ENCODE peak calls at places on chromosomes 7 and 10, in seven cellular contexts. U, F, P, K, E, R and O are unnamed samples.

GRCh38 chr10:31075434-31075833 is 43.8 kb upstream of the ZNF438 start:
- ATAC-seq in E (no peak), R (no peak), P (peak), F (no peak), K (no peak), U (no peak), O (no peak)

GRCh38 chr7:116766881-116767280 is 94.9 kb downstream of the MET start:
- ATAC-seq in K (no peak), P (no peak), F (no peak), E (no peak), R (peak), U (no peak), O (no peak)

GRCh38 chr7:4241791-4242190 is 440.3 kb upstream of the FOXK1 start:
- ATAC-seq in E (no peak), U (peak), R (peak), K (peak), P (no peak), F (no peak), O (no peak)

GRCh38 chr10:121159670-121160069 is 308.5 kb downstream of the WDR11 start:
- ATAC-seq in F (peak), R (no peak), E (no peak), K (no peak), U (peak), P (no peak), O (no peak)

GRCh38 chr7:42671627-42672026 is 240.2 kb downstream of the C7orf25 start:
- ATAC-seq in R (no peak), P (no peak), U (no peak), E (no peak), F (no peak), K (no peak), O (peak)

GRCh38 chr7:130947792-130948580 is 214.0 kb upstream of the KLF14 start:
- ATAC-seq in P (no peak), E (no peak), R (peak), U (no peak), K (no peak), F (peak), O (no peak)

GRCh38 chr10:19731560-19731959 is 84.7 kb upstream of the PLXDC2 start:
- ATAC-seq in U (no peak), K (no peak), E (no peak), R (no peak), F (no peak), P (no peak), O (no peak)

GRCh38 chr10:70137927-70138883 is 5.6 kb upstream of the AIFM2 start:
- ATAC-seq in R (no peak), P (no peak), F (no peak), U (peak), K (no peak), E (no peak), O (no peak)

GRCh38 chr7:25802057-25802456 is 349.9 kb upstream of the NFE2L3 start:
- ATAC-seq in F (no peak), U (no peak), E (no peak), P (no peak), K (no peak), R (no peak), O (no peak)

GRCh38 chr10:3525832-3526449 is 259.1 kb downstream of the KLF6 start:
- ATAC-seq in R (peak), E (peak), F (no peak), U (peak), K (peak), P (no peak), O (peak)

DNA sequence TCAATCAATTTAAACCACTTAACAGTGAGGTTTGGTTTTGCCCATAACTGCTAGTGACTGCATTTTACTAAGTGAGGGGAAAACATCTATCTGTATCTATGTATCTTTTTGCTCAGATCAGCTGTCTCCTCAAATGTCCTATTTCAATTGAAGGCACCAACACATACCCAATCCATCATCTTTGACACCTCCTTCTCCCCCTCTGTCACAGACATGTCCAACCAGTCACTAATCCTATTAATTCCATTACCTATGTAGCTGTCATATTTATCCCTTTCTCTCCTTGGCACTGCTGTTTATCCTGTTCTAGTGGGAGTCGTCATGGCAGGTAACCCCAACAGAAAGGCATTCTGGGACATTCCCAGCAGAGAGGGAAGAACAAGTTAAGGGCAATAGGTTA is 975.2 kb upstream of the AUTS2 start:
- ATAC-seq in E (no peak), F (no peak), U (no peak), P (no peak), R (no peak), K (no peak), O (no peak)
- TF ChIP-seq POLR2AphosphoS5 in E (no peak), F (no peak), U (no peak), P (no peak), R (no peak), K (no peak), O (no peak)

GRCh38 chr7:37714606-37715005 is 31.0 kb downstream of the GPR141 start:
- ATAC-seq in U (no peak), P (no peak), K (no peak), R (no peak), F (no peak), E (no peak), O (no peak)
- TF ChIP-seq POLR2AphosphoS5 in U (no peak), P (no peak), K (no peak), R (no peak), F (no peak), E (no peak), O (no peak)

GRCh38 chr7:121373177-121373576 is 22.9 kb downstream of the FAM3C start:
- ATAC-seq in K (peak), E (no peak), P (no peak), U (peak), F (peak), R (peak), O (no peak)

GRCh38 chr7:121369462-121369861 is 26.6 kb downstream of the FAM3C start:
- ATAC-seq in U (peak), R (no peak), K (no peak), F (peak), P (no peak), E (no peak), O (no peak)

GRCh38 chr7:121376982-121377381 is 19.1 kb downstream of the FAM3C start:
- ATAC-seq in E (no peak), U (no peak), K (no peak), R (no peak), P (no peak), F (peak), O (no peak)

GRCh38 chr7:121371367-121371766 is 24.7 kb downstream of the FAM3C start:
- ATAC-seq in U (no peak), E (no peak), R (no peak), F (no peak), K (no peak), P (no peak), O (no peak)

GRCh38 chr7:121372376-121373024 is 23.6 kb downstream of the FAM3C start:
- ATAC-seq in P (no peak), U (no peak), F (peak), E (no peak), R (no peak), K (no peak), O (no peak)
- TF ChIP-seq POLR2AphosphoS5 in P (no peak), U (no peak), F (no peak), E (no peak), R (no peak), K (no peak), O (no peak)

GRCh38 chr7:46343802-46344201 is 422.7 kb upstream of the IGFBP3 start:
- ATAC-seq in U (no peak), E (no peak), P (no peak), F (no peak), R (no peak), K (no peak), O (no peak)
- TF ChIP-seq POLR2AphosphoS5 in U (no peak), E (no peak), P (no peak), F (no peak), R (no peak), K (no peak), O (no peak)